ENCODE peak calls at places on chromosome X, in ten cellular contexts. S is AG10803, P is testis, J is hypothalamus, X is GM10248, O is neural crest cell, A is EL, N is NCI-H1436, C is NCI-H2029 treated with DMSO at 0.1 percent for 48 hours, L is GDM1. B is an unnamed sample.

GRCh38 chrX:109312757-109313156 is 169.1 kb downstream of the GUCY2F start:
- DNase-seq in N (no peak), A (peak; percentile 17), P (no peak), J (no peak), S (no peak), L (no peak), C (no peak), X (no peak), O (no peak), B (no peak)

GRCh38 chrX:65668362-65669310 is 1.2 kb downstream of the MSN start:
- DNase-seq in S (peak; percentile 87), P (peak; percentile 52), N (peak; percentile 79), J (peak; percentile 21), L (peak; percentile 77), C (no peak), X (no peak), A (peak; percentile 82), O (peak; percentile 2), B (peak; percentile 3)

GRCh38 chrX:85964744-85965143 is 82.6 kb downstream of the CHM start:
- DNase-seq in O (no peak), N (no peak), A (no peak), J (no peak), X (no peak), C (no peak), P (no peak), L (no peak), S (peak; percentile 18), B (no peak)

GRCh38 chrX:118177708-118178107 is 61.1 kb upstream of the KLHL13 start:
- DNase-seq in A (no peak), N (no peak), X (no peak), L (no peak), C (no peak), J (no peak), O (no peak), S (no peak), P (no peak), B (no peak)

GRCh38 chrX:39576081-39576701 is 521.6 kb downstream of the BCOR start:
- DNase-seq in O (no peak), J (peak; percentile 61), X (no peak), C (no peak), A (no peak), P (no peak), L (no peak), S (no peak), N (peak; percentile 46), B (peak; percentile 78)

GRCh38 chrX:48466696-48467095 is 3.4 kb downstream of the SLC38A5 start:
- DNase-seq in A (no peak), J (no peak), S (no peak), L (no peak), O (no peak), C (no peak), X (no peak), N (no peak), P (no peak), B (no peak)

GRCh38 chrX:109629310-109629709 is 4.3 kb upstream of the KCNE5 start:
- DNase-seq in J (no peak), N (no peak), L (no peak), A (no peak), C (no peak), X (no peak), O (no peak), P (no peak), S (no peak), B (peak; percentile 56)

GRCh38 chrX:53088136-53088974 is 5.6 kb upstream of the KANTR start:
- DNase-seq in C (peak; percentile 45), O (peak; percentile 52), J (peak; percentile 73), N (peak; percentile 92), S (peak; percentile 58), P (peak; percentile 89), L (no peak), X (peak; percentile 70), A (peak; percentile 68), B (peak; percentile 84)

GRCh38 chrX:148867596-148867995 is 367.2 kb downstream of the AFF2 start:
- DNase-seq in N (no peak), P (no peak), O (no peak), X (no peak), A (no peak), L (no peak), S (no peak), J (no peak), C (no peak), B (no peak)

GRCh38 chrX:24732705-24733104 is 39.0 kb downstream of the POLA1 start:
- DNase-seq in S (peak; percentile 2), C (no peak), N (no peak), P (no peak), A (no peak), J (no peak), X (no peak), L (no peak), O (no peak), B (no peak)

GRCh38 chrX:10397349-10397748 is 223.0 kb downstream of the MID1 start:
- DNase-seq in A (no peak), N (no peak), L (no peak), O (no peak), S (no peak), C (no peak), J (no peak), P (no peak), X (no peak), B (no peak)